ENCODE peak calls at places on chromosomes 12 and 14, in four cellular contexts. G, L, X and F are unnamed samples.

GRCh38 chr12:53185582-53186153 is 4.9 kb upstream of the CSAD start:
- DNase-seq in G (no peak), L (no peak), X (no peak), F (no peak)

GRCh38 chr12:88559772-88560171 is 20.5 kb downstream of the KITLG start:
- DNase-seq in G (no peak), L (no peak), X (no peak), F (no peak)

GRCh38 chr14:100535287-100536131 is 51.7 kb downstream of the BEGAIN start:
- DNase-seq in G (no peak), L (no peak), X (no peak), F (peak; percentile 31)

GRCh38 chr14:77148510-77149231 is 7.1 kb upstream of the ZDHHC22 start:
- DNase-seq in G (no peak), L (no peak), X (no peak), F (no peak)

GRCh38 chr12:116609715-116610114 is 50.5 kb downstream of the MAP1LC3B2 start:
- DNase-seq in G (no peak), L (no peak), X (no peak), F (no peak)

GRCh38 chr12:31323466-31324115 is 2.4 kb downstream of the SINHCAF start:
- DNase-seq in G (peak; percentile 51), L (peak; percentile 65), X (no peak), F (peak; percentile 73)

GRCh38 chr12:132162508-132163031 is 18.3 kb downstream of the NOC4L start:
- DNase-seq in G (no peak), L (no peak), X (peak; percentile 19), F (peak; percentile 59)

GRCh38 chr12:6275609-6276246 is 34.8 kb upstream of the PLEKHG6 start:
- DNase-seq in G (no peak), L (no peak), X (peak; percentile 7), F (peak; percentile 20)

GRCh38 chr12:130873106-130873795 is 1.4 kb downstream of the RAN start:
- DNase-seq in G (no peak), L (no peak), X (no peak), F (no peak)
- H3K36me3 ChIP-seq in G (peaks cover 50% of the 10 kb centered on the region), L (peaks cover 25% of the 10 kb centered on the region), X (peaks cover 5% of the 10 kb centered on the region), F (peaks cover 46% of the 10 kb centered on the region)

DNA sequence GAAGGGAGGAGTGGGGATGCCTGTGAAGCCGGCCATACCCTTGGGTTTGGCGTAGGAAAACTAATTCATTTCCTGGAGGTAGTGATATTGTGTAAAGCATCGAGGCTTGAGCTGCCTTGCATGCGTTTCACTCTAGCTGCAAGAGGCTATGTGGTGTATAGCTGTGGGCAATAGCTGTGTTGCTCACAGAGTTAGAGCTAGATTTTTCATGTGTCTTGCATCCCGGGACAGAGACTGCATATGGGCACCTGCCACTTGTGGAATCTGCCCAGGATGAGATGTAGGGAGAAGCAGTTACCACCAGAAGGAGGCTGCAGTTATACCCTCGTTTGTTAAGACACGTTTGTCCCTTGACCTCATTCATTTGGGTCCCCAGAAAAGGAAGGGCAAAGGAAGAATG is 106.7 kb downstream of the KTN1 start:
- DNase-seq in G (no peak), L (no peak), X (no peak), F (no peak)
- H3K36me3 ChIP-seq in G (peaks cover 47% of the 10 kb centered on the region), L (peaks cover 9% of the 10 kb centered on the region), X (no peaks in the 10 kb centered on the region), F (peaks cover 42% of the 10 kb centered on the region)

GRCh38 chr14:55611859-55612258 is 31.9 kb downstream of the KTN1 start:
- DNase-seq in G (no peak), L (no peak), X (no peak), F (no peak)
- H3K36me3 ChIP-seq in G (peaks cover 16% of the 10 kb centered on the region), L (peaks cover 2% of the 10 kb centered on the region), X (no peaks in the 10 kb centered on the region), F (peaks cover 36% of the 10 kb centered on the region)

DNA sequence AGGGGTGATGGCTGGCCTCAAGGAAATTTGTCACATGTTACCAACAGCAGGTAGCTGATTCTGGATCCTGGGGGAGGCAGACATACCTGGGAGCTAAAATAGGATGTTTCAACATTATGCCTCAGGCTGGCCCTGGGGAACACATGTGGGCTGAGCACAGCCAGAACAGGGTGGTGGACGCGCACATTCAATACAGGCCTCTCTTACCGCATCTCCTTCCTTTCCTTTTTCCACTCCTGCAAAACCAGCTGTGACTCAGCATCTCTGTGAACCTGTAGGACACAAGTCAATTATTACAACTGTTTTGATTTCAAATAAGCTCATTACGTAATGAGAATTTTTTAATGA is 61.0 kb downstream of the NT5DC3 start:
- DNase-seq in G (no peak), L (no peak), X (no peak), F (no peak)
- H3K36me3 ChIP-seq in G (peaks cover 84% of the 10 kb centered on the region), L (peaks cover 3% of the 10 kb centered on the region), X (no peaks in the 10 kb centered on the region), F (peaks cover 27% of the 10 kb centered on the region)

GRCh38 chr12:2801044-2801783 is 6.4 kb downstream of the FKBP4 start:
- DNase-seq in G (peak; percentile 56), L (no peak), X (no peak), F (no peak)
- H3K36me3 ChIP-seq in G (peaks cover 90% of the 10 kb centered on the region), L (peaks cover 52% of the 10 kb centered on the region), X (peaks cover 10% of the 10 kb centered on the region), F (peaks cover 88% of the 10 kb centered on the region)

GRCh38 chr14:23071244-23071974 is 14.1 kb upstream of the CDH24 start:
- DNase-seq in G (peak; percentile 82), L (peak; percentile 88), X (peak; percentile 86), F (peak; percentile 84)

GRCh38 chr14:23077962-23078361 is 17.0 kb downstream of the ACIN1 start:
- DNase-seq in G (no peak), L (no peak), X (no peak), F (no peak)

GRCh38 chr14:23076785-23077408 is 18.0 kb downstream of the ACIN1 start:
- DNase-seq in G (no peak), L (no peak), X (no peak), F (no peak)

GRCh38 chr14:23071975-23072539 is 14.7 kb upstream of the CDH24 start:
- DNase-seq in G (no peak), L (peak; percentile 21), X (no peak), F (no peak)

DNA sequence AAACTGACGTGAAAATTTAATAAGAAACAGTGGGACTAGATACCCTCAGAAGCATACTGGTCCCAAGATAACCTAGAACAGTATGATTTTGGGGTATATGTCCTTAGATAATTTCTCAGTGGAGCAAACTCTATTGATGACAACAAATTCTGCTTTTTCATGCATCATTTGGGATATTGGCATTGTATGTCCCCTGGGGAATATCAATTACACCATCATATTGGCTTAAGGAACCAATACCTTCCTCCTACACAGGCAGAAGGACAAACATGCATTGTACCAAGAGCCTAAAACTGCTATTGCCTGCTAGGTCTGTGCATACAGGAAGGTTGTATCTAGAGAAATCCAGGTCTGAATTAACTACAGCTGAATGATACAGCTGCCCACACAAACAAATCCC is 17.6 kb upstream of the CDH24 start:
- DNase-seq in G (no peak), L (no peak), X (no peak), F (no peak)
- H3K36me3 ChIP-seq in G (peaks cover 75% of the 10 kb centered on the region), L (peaks cover 61% of the 10 kb centered on the region), X (peaks cover 5% of the 10 kb centered on the region), F (peaks cover 83% of the 10 kb centered on the region)

DNA sequence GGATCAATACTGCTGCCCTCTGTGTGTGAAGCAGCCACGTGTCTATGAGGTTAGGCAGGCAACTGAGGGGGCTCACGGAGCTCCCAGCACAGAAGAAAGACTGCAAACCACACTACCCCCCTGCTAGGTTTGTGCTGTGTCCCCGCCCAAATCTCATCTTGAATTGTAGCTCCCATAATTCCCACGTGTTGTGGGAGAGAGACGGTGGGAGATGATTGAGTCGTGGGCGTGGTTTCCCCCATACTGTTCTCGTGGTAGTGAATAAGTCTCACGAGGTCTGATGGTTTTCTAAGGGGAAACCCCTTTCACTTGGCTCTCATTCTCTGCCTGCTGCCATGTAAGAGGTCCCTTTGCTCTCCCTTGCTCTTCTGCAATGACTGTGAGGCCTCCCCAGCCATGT is 68.6 kb downstream of the ACTN1 start:
- DNase-seq in G (no peak), L (no peak), X (no peak), F (peak; percentile 4)
- H3K36me3 ChIP-seq in G (peaks cover 64% of the 10 kb centered on the region), L (peaks cover 13% of the 10 kb centered on the region), X (no peaks in the 10 kb centered on the region), F (peaks cover 38% of the 10 kb centered on the region)

GRCh38 chr12:124207617-124208016 is 87.3 kb upstream of the RFLNA start:
- DNase-seq in G (no peak), L (no peak), X (no peak), F (no peak)

GRCh38 chr12:124208469-124208868 is 86.4 kb upstream of the RFLNA start:
- DNase-seq in G (no peak), L (no peak), X (no peak), F (no peak)

GRCh38 chr12:124205405-124205804 is 89.5 kb upstream of the RFLNA start:
- DNase-seq in G (no peak), L (no peak), X (no peak), F (no peak)

GRCh38 chr12:124203176-124203575 is 91.7 kb upstream of the RFLNA start:
- DNase-seq in G (no peak), L (no peak), X (no peak), F (no peak)

GRCh38 chr12:124207049-124207448 is 87.8 kb upstream of the RFLNA start:
- DNase-seq in G (no peak), L (no peak), X (no peak), F (no peak)
- H3K36me3 ChIP-seq in G (no peaks in the 10 kb centered on the region), L (no peaks in the 10 kb centered on the region), X (no peaks in the 10 kb centered on the region), F (no peaks in the 10 kb centered on the region)